ENCODE peak calls at places on chromosome 11, in four cellular contexts. A, G, D and S are unnamed samples. For H3K9me3, the result is how much of the 10 kb centered on the place peaks cover.

GRCh38 chr11:111531687-111532364 is 8.7 kb upstream of the LAYN start:
- DNase-seq in A (no peak), G (peak), D (no peak), S (peak)

GRCh38 chr11:1078191-1078601 is 3.5 kb downstream of the MUC2 start:
- DNase-seq in A (peak), G (no peak), D (no peak), S (no peak)

GRCh38 chr11:30619767-30620166 is 33.6 kb upstream of the MPPED2 start:
- DNase-seq in A (no peak), G (no peak), D (no peak), S (no peak)

GRCh38 chr11:86396403-86396802 is 21.7 kb downstream of the CCDC81 start:
- DNase-seq in A (no peak), G (peak), D (no peak), S (no peak)

GRCh38 chr11:34644669-34645406 is 23.9 kb downstream of the EHF start:
- DNase-seq in A (no peak), G (peak), D (no peak), S (no peak)

GRCh38 chr11:31800398-31801265 is 10.5 kb downstream of the PAX6 start:
- DNase-seq in A (no peak), G (no peak), D (no peak), S (no peak)

GRCh38 chr11:117552626-117553025 is 225.0 kb downstream of the CEP164 start:
- DNase-seq in A (no peak), G (no peak), D (no peak), S (no peak)

GRCh38 chr11:14094481-14095037 is 132.0 kb downstream of the SPON1 start:
- DNase-seq in A (no peak), G (no peak), D (no peak), S (no peak)

GRCh38 chr11:70625051-70625450 is 226.7 kb downstream of the CTTN start:
- DNase-seq in A (no peak), G (no peak), D (no peak), S (no peak)

GRCh38 chr11:28010001-28010400 is 98.0 kb downstream of the KIF18A start:
- DNase-seq in A (no peak), G (no peak), D (no peak), S (no peak)

GRCh38 chr11:41799747-41800146 is 340.3 kb upstream of the LRRC4C start:
- DNase-seq in A (no peak), G (no peak), D (no peak), S (no peak)

GRCh38 chr11:43376594-43376993 is 17.9 kb downstream of the TTC17 start:
- DNase-seq in A (no peak), G (peak), D (no peak), S (no peak)

GRCh38 chr11:111456086-111456858 is 55.9 kb downstream of the BTG4 start:
- DNase-seq in A (no peak), G (no peak), D (no peak), S (no peak)

GRCh38 chr11:130849215-130849568 is 67.1 kb downstream of the SNX19 start:
- DNase-seq in A (no peak), G (peak), D (no peak), S (no peak)

GRCh38 chr11:87361891-87362290 is 324.2 kb downstream of the TMEM135 start:
- DNase-seq in A (no peak), G (no peak), D (no peak), S (no peak)

GRCh38 chr11:100205926-100206325 is 481.2 kb upstream of the ARHGAP42 start:
- DNase-seq in A (no peak), G (no peak), D (no peak), S (no peak)

GRCh38 chr11:130077671-130078468 is 8.2 kb downstream of the APLP2 start:
- DNase-seq in A (no peak), G (no peak), D (no peak), S (no peak)

GRCh38 chr11:81497202-81497804 is 1236.4 kb downstream of the FAM181B start:
- DNase-seq in A (no peak), G (peak), D (no peak), S (no peak)

GRCh38 chr11:10941429-10941828 is 83.6 kb upstream of the ZBED5 start:
- DNase-seq in A (no peak), G (no peak), D (no peak), S (no peak)

DNA sequence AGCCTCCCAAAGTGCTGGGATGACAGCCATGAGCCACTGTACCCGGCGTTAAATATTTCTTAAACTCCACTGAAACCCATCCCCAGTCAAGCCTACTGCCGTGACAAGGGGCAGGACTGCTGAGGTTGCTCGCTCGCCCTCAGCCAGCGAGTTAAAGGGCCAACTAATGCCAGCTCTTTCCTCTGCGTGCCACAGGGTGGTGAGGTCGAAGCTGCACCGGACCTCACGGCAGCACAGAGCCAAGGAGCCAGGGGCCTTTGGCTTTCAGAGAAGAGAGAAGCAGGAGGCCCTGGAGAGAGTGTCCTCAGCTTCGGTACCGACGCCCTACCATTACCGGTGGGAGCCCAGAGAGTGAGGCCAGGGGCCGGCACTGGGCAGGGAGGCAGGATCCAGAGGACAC is 12.8 kb downstream of the ARFGAP2 start:
- DNase-seq in A (no peak), G (no peak), D (no peak), S (no peak)
- H3K9me3 ChIP-seq in A (under half), G (under half), D (under half), S (under half)

GRCh38 chr11:46677169-46677568 is 23.2 kb downstream of the ARHGAP1 start:
- DNase-seq in A (peak), G (no peak), D (no peak), S (no peak)
- TF ChIP-seq POLR2A in A (no peak), G (no peak), D (no peak), S (no peak)

GRCh38 chr11:47406896-47407745 is 1.3 kb upstream of the SLC39A13 start:
- DNase-seq in A (no peak), G (peak), D (no peak), S (no peak)
- TF ChIP-seq CTCF in A (no peak), G (peak), D (no peak), S (no peak)

DNA sequence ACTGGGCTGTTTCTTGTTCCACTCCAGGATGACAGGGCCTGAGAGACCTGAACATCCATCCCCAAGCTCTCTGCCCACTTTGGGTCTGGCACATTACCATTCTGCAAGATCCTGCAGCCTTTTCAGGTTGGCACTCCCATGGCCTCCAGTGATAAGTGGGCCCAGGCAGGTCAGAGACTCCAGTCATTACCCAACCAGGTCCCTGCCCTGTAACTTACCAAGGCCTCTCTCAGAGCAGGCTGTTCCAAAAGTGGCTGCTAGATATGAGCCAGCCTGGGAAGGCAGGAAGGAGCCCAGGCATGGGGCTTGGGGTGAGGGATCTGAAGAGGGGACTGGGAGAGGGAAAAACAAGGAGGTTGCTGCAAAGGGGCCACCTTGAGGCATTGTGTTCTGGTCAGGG is 35.9 kb downstream of the KCNQ1OT1 start:
- DNase-seq in A (peak), G (no peak), D (peak), S (no peak)
- H3K9me3 ChIP-seq in A (under half), G (under half), D (under half), S (under half)

GRCh38 chr11:65041206-65042035 is at the start of gene SAC3D1:
- DNase-seq in A (no peak), G (peak), D (no peak), S (no peak)
- TF ChIP-seq POLR2A in A (no peak), G (no peak), D (no peak), S (no peak)

GRCh38 chr11:84256618-84257017 is 970.5 kb upstream of the CCDC90B start:
- DNase-seq in A (no peak), G (no peak), D (no peak), S (no peak)

GRCh38 chr11:84260862-84261261 is 974.7 kb upstream of the CCDC90B start:
- DNase-seq in A (no peak), G (no peak), D (no peak), S (no peak)

GRCh38 chr11:84264066-84264465 is 977.9 kb upstream of the CCDC90B start:
- DNase-seq in A (no peak), G (no peak), D (no peak), S (no peak)

GRCh38 chr11:84261707-84262106 is 975.5 kb upstream of the CCDC90B start:
- DNase-seq in A (no peak), G (no peak), D (no peak), S (no peak)
- TF ChIP-seq CTCF in A (no peak), G (no peak), D (no peak), S (no peak)

GRCh38 chr11:133712235-133712634 is 133.1 kb downstream of the SPATA19 start:
- DNase-seq in A (no peak), G (no peak), D (no peak), S (no peak)
- H3K9me3 ChIP-seq in A (under half), G (half or more), D (under half), S (under half)

GRCh38 chr11:110093407-110094297 is 460 bp downstream of the ZC3H12C start:
- DNase-seq in A (peak), G (peak), D (peak), S (peak)
- TF ChIP-seq POLR2A in A (no peak), G (peak), D (no peak), S (no peak)

DNA sequence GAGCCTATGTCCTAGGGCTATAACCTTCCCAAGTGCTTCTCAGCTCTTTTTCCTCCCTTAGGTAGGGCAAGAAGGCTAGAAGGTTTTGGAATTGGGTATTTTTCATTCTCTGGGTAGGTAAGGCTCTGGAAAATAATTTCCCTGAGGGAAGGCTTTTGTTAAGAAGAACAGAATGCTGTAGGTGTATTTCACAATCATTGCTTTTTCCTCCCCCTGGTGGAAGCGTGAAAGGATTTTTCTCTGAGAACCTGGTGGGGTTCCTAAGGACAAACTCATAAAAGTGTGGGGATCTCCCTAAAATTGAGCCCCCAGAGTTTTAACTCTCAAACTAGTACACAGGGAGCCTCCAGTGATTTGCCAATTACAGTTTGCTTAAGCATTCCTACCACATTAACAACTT is 41.1 kb upstream of the NARS2 start:
- DNase-seq in A (no peak), G (no peak), D (no peak), S (no peak)
- TF ChIP-seq CTCF in A (no peak), G (no peak), D (no peak), S (no peak)

GRCh38 chr11:2651054-2651617 is 48.7 kb downstream of the KCNQ1OT1 start:
- DNase-seq in A (no peak), G (no peak), D (no peak), S (no peak)

GRCh38 chr11:2649848-2650247 is 49.9 kb downstream of the KCNQ1OT1 start:
- DNase-seq in A (no peak), G (no peak), D (no peak), S (no peak)

GRCh38 chr11:2649400-2649799 is 50.4 kb downstream of the KCNQ1OT1 start:
- DNase-seq in A (no peak), G (no peak), D (no peak), S (no peak)

GRCh38 chr11:2651826-2652237 is 48.0 kb downstream of the KCNQ1OT1 start:
- DNase-seq in A (peak), G (no peak), D (peak), S (no peak)

DNA sequence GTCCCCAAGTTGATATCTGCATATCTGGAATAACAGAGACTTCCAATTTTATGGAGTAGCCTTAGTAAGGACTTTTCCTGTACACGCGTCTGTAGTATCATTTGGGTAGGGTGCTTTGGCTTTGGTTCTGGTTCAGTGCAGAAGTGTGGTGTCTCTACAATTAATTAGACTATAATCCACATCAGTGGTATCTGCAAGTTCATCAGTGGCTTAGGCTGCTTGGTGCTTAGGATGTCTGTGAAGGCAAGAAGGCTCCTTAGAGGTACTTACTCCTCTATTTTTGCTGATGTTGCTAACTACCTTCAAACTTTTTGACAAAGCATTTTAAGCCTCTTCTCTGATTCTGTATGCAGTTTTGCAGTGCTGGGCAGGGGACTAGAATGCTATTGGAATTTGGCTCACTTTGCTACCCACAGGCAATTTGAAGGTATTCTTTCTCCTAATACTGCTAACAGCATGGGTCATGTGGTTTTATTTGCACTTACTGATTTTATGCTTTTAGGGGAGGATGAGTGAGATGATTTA is 49.4 kb downstream of the KCNQ1OT1 start:
- DNase-seq in A (no peak), G (no peak), D (no peak), S (no peak)
- H3K9me3 ChIP-seq in A (under half), G (half or more), D (half or more), S (under half)